ENCODE peak calls at places on chromosomes 12 and 14, in four cellular contexts. E, K, A and C are unnamed samples. For H3K4me1, the result is how much of the 10 kb centered on the place peaks cover.

GRCh38 chr12:607541-608001 is 55.7 kb downstream of the NINJ2 start:
- DNase-seq in K (no peak), A (peak), E (peak), C (no peak)

GRCh38 chr14:60485600-60486251 is at the start of gene C14orf39:
- DNase-seq in A (no peak), K (no peak), E (no peak), C (no peak)

GRCh38 chr14:95233702-95234241 is 76.4 kb upstream of the DICER1 start:
- DNase-seq in E (no peak), K (peak), A (no peak), C (no peak)

GRCh38 chr14:90871605-90872233 is 55.5 kb upstream of the TTC7B start:
- DNase-seq in E (no peak), K (no peak), A (no peak), C (no peak)

GRCh38 chr12:130330685-130331084 is 7.0 kb upstream of the PIWIL1 start:
- DNase-seq in E (no peak), K (no peak), A (no peak), C (no peak)

GRCh38 chr14:37889087-37889486 is 293.7 kb downstream of the TTC6 start:
- DNase-seq in A (no peak), K (no peak), E (no peak), C (no peak)

GRCh38 chr14:101235872-101236221 is 325.4 kb upstream of the DIO3 start:
- DNase-seq in A (no peak), E (no peak), K (no peak), C (no peak)

GRCh38 chr12:108635201-108635996 is 1.7 kb upstream of the SELPLG start:
- DNase-seq in K (peak), A (no peak), E (no peak), C (no peak)

GRCh38 chr14:95303552-95303951 is 16.2 kb downstream of the CLMN start:
- DNase-seq in K (no peak), E (no peak), A (no peak), C (no peak)

GRCh38 chr12:104596128-104596799 is 139.5 kb downstream of the CHST11 start:
- DNase-seq in K (peak), E (no peak), A (no peak), C (no peak)

GRCh38 chr12:130920711-130921381 is 32.9 kb upstream of the ADGRD1 start:
- DNase-seq in E (peak), A (no peak), K (peak), C (no peak)

GRCh38 chr14:71086571-71086970 is 179.3 kb downstream of the PCNX1 start:
- DNase-seq in K (no peak), E (no peak), A (no peak), C (no peak)

GRCh38 chr12:129629901-129630300 is 273.9 kb downstream of the TMEM132D start:
- DNase-seq in E (no peak), K (no peak), A (no peak), C (no peak)

GRCh38 chr14:75561013-75561432 is 17.4 kb upstream of the FLVCR2 start:
- DNase-seq in K (peak), E (peak), A (peak), C (peak)

GRCh38 chr12:6567112-6567680 is 895 bp downstream of the NOP2 start:
- DNase-seq in E (no peak), K (no peak), A (no peak), C (no peak)

GRCh38 chr14:101780887-101781239 is 19.4 kb downstream of the PPP2R5C start:
- DNase-seq in A (no peak), E (no peak), K (no peak), C (no peak)

GRCh38 chr12:7108042-7108927 is 729 bp downstream of the C1RL start:
- DNase-seq in E (peak), K (peak), A (peak), C (no peak)

GRCh38 chr12:89524201-89525001 is at the start of gene GALNT4:
- DNase-seq in E (peak), A (peak), K (peak), C (peak)

GRCh38 chr12:46342562-46343033 is 30.0 kb downstream of the SLC38A2 start:
- DNase-seq in K (peak), E (no peak), A (peak), C (no peak)

GRCh38 chr14:101927859-101928258 is 36.5 kb upstream of the DYNC1H1 start:
- DNase-seq in K (peak), E (peak), A (no peak), C (no peak)

GRCh38 chr14:34018564-34019244 is 67.8 kb upstream of the EGLN3 start:
- DNase-seq in A (no peak), E (peak), K (no peak), C (no peak)

GRCh38 chr14:68659021-68659931 is 133.6 kb downstream of the ZFP36L1 start:
- DNase-seq in K (no peak), A (peak), E (peak), C (no peak)

GRCh38 chr12:105740970-105741725 is 397.6 kb downstream of the NUAK1 start:
- DNase-seq in K (no peak), E (peak), A (no peak), C (no peak)

GRCh38 chr12:8784464-8784863 is 38.0 kb upstream of the A2ML1 start:
- DNase-seq in A (no peak), K (no peak), E (no peak), C (no peak)

GRCh38 chr14:103884854-103885253 is 37.5 kb upstream of the PPP1R13B start:
- DNase-seq in E (no peak), A (no peak), K (no peak), C (no peak)

GRCh38 chr14:103880986-103881926 is 33.9 kb upstream of the PPP1R13B start:
- DNase-seq in A (no peak), K (peak), E (peak), C (no peak)

GRCh38 chr14:103881927-103882281 is 34.5 kb upstream of the PPP1R13B start:
- DNase-seq in K (no peak), A (no peak), E (no peak), C (no peak)

GRCh38 chr14:103882503-103883262 is 35.3 kb upstream of the PPP1R13B start:
- DNase-seq in K (no peak), E (no peak), A (no peak), C (no peak)

GRCh38 chr14:103883263-103883523 is 35.8 kb upstream of the PPP1R13B start:
- DNase-seq in K (no peak), E (no peak), A (no peak), C (no peak)
- H3K4me1 ChIP-seq in K (half or more), E (under half), A (under half), C (under half)

GRCh38 chr12:122724641-122725243 is 5.9 kb downstream of the HCAR1 start:
- DNase-seq in E (no peak), A (no peak), K (no peak), C (no peak)

GRCh38 chr12:122725452-122725851 is 5.2 kb downstream of the HCAR1 start:
- DNase-seq in K (no peak), E (no peak), A (no peak), C (no peak)

GRCh38 chr12:122729583-122730214 is 945 bp downstream of the HCAR1 start:
- DNase-seq in K (no peak), A (no peak), E (no peak), C (no peak)

GRCh38 chr12:122722347-122722746 is 5.7 kb upstream of the HCAR3 start:
- DNase-seq in A (no peak), K (no peak), E (no peak), C (no peak)

DNA sequence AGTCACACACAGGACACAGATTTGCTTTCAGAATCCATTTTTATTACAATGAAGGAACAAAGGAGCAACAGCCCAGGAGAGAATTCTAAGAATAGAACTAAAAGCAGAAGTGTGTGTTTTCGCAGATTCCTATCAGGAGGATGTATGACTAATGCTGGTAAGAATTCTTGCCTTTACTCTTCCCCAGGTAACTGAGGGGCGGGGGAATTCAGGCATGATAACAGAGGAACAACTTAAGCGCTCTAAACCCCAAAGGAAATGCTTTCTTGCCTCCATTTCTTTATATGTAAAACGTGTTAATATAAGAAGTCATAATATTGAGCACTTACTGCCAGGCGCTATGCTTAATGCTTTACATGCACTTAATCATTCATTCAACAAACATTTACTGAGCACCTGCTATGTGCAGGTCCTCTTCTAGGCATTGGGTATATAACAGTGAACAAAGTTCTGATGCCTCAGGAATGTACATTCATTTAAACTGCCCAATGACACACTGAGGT is 4.5 kb downstream of the HCAR1 start:
- DNase-seq in A (peak), E (no peak), K (no peak), C (no peak)
- H3K4me1 ChIP-seq in A (half or more), E (under half), K (under half), C (under half)

DNA sequence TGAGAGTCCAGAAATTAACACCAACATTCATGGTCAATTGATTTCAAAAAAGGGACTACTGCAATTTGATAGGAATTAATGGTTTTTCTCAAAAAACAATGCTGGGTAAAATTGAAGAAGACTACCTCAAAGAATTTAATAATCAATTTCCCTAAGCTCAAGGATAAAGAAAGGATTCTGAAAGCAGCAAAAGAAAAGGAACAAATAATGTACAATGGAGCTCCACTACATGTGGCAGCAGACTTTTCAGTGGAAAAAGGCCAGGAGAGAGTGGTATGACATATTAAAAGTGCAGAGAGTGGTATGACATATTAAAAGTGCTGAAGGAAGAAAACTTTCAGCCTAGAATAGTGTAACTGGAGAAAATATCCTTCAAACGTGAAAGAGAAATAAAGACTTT is 15.6 kb upstream of the TAS2R43 start:
- DNase-seq in K (no peak), E (no peak), A (no peak), C (no peak)
- H3K4me1 ChIP-seq in K (under half), E (under half), A (under half), C (under half)

GRCh38 chr12:55703976-55704761 is 3.5 kb downstream of the ITGA7 start:
- DNase-seq in K (no peak), E (peak), A (no peak), C (no peak)
- H3K4me1 ChIP-seq in K (under half), E (under half), A (under half), C (under half)

GRCh38 chr12:98402671-98403070 is 112.7 kb upstream of the TMPO start:
- DNase-seq in E (no peak), A (no peak), K (no peak), C (no peak)
- H3K4me1 ChIP-seq in E (under half), A (under half), K (under half), C (under half)

GRCh38 chr14:55019968-55020554 is 6.8 kb downstream of the WDHD1 start:
- DNase-seq in K (no peak), A (no peak), E (no peak), C (no peak)

DNA sequence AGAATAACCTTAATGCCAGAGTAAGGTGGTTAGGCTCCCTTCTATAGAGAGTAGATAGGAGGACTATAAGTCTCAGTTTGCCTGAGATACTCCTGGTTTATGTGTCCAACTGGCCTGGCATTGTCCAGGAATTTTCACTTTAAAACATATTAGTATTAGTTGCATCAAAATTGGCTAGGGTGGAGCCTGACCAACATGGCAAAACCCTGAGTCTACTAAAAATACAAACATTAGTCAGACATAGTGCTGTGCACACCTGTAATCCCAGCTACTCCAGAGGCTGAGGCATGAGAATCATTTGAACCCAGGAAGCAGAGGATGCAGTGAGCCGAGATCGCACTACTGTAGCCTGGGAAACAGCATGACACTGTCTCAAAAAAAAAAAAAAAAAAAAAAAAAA is 11.9 kb downstream of the WDHD1 start:
- DNase-seq in E (no peak), A (no peak), K (no peak), C (no peak)
- H3K4me1 ChIP-seq in E (under half), A (under half), K (under half), C (under half)

DNA sequence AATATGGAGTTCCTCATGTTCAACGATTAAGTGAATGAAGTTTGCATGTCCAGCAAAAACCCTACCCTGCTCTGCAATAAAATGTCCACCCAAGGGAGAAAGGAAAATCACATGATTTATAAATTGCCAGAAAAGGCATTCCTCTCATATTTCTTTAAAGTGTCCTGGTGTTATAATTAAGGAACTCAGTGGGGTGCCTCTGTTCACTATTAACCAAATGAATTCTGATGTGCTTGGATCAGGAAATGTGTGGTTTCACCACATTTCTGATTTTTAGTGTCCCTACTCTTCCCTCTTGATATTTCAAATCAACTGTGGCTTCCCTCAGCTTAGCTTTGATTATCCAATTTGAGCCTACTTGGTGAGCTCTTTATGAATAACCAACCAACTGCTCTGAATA is 208.1 kb downstream of the PHLDA1 start:
- DNase-seq in K (no peak), E (no peak), A (no peak), C (no peak)
- H3K4me1 ChIP-seq in K (under half), E (under half), A (under half), C (under half)

GRCh38 chr14:58977366-58977765 is 211.1 kb upstream of the DAAM1 start:
- DNase-seq in E (no peak), A (no peak), K (no peak), C (no peak)
- H3K4me1 ChIP-seq in E (under half), A (under half), K (under half), C (under half)